ENCODE peak calls at places on chromosome 11, in seven cellular contexts. G, Q, Z, I, H, Y and E are unnamed samples.

GRCh38 chr11:27973851-27974536 is 134.0 kb downstream of the KIF18A start:
- DNase-seq in I (no peak), Q (no peak), G (no peak), H (no peak), Z (no peak), Y (no peak), E (no peak)

GRCh38 chr11:2816517-2816916 is 69.1 kb downstream of the CDKN1C start:
- DNase-seq in Z (no peak), Y (no peak), Q (no peak), H (no peak), G (no peak), I (no peak), E (no peak)

GRCh38 chr11:109033627-109034340 is 368.9 kb downstream of the DDX10 start:
- DNase-seq in Y (peak), G (no peak), I (no peak), H (peak), Q (no peak), Z (peak), E (no peak)

GRCh38 chr11:134439181-134439580 is 27.1 kb upstream of the B3GAT1 start:
- DNase-seq in Q (no peak), Y (no peak), Z (no peak), G (no peak), I (peak), H (no peak), E (no peak)

GRCh38 chr11:29293825-29294224 is 723.0 kb downstream of the KCNA4 start:
- DNase-seq in H (peak), Q (no peak), Z (peak), I (no peak), Y (peak), G (no peak), E (no peak)

GRCh38 chr11:105057432-105057831 is 12.3 kb upstream of the CARD16 start:
- DNase-seq in Z (no peak), H (no peak), Q (no peak), G (no peak), Y (no peak), I (no peak), E (no peak)

GRCh38 chr11:61579398-61580291 is 1.2 kb downstream of the SYT7 start:
- DNase-seq in G (no peak), I (no peak), Y (no peak), Q (no peak), H (no peak), Z (no peak), E (no peak)

GRCh38 chr11:117837791-117838190 is 13.2 kb upstream of the FXYD2 start:
- DNase-seq in H (no peak), Z (no peak), Q (no peak), Y (no peak), G (no peak), I (no peak), E (no peak)

GRCh38 chr11:47783087-47783610 is 16.0 kb upstream of the FNBP4 start:
- DNase-seq in G (no peak), Z (no peak), H (no peak), I (no peak), Q (no peak), Y (peak), E (no peak)

GRCh38 chr11:10488121-10488580 is 33.1 kb downstream of the AMPD3 start:
- DNase-seq in Q (peak), H (no peak), G (no peak), Z (no peak), I (no peak), Y (no peak), E (no peak)

GRCh38 chr11:16184588-16184987 is 171.8 kb downstream of the SOX6 start:
- DNase-seq in Z (peak), Q (peak), I (peak), H (peak), G (no peak), Y (peak), E (no peak)

GRCh38 chr11:18790820-18791174 is 801 bp downstream of the PTPN5 start:
- DNase-seq in H (no peak), Q (no peak), Z (no peak), Y (no peak), G (no peak), I (no peak), E (peak)

GRCh38 chr11:848380-848931 is 5.8 kb downstream of the TSPAN4 start:
- DNase-seq in Q (no peak), Y (peak), Z (no peak), I (no peak), G (peak), H (no peak), E (no peak)

GRCh38 chr11:78532991-78533861 is 41.4 kb downstream of the NARS2 start:
- DNase-seq in Y (no peak), I (no peak), H (no peak), Z (no peak), Q (no peak), G (no peak), E (no peak)

GRCh38 chr11:128428876-128429416 is 158.4 kb downstream of the ETS1 start:
- DNase-seq in G (no peak), I (no peak), Z (no peak), H (peak), Y (no peak), Q (no peak), E (no peak)

GRCh38 chr11:4065601-4066377 is 28.8 kb upstream of the RRM1 start:
- DNase-seq in G (no peak), Q (no peak), I (no peak), Z (no peak), Y (no peak), H (no peak), E (no peak)

GRCh38 chr11:6554828-6555706 is 48.3 kb downstream of the RRP8 start:
- DNase-seq in Z (no peak), I (no peak), G (no peak), H (no peak), Y (no peak), Q (no peak), E (no peak)

GRCh38 chr11:91641153-91641552 is 583.5 kb upstream of the FAT3 start:
- DNase-seq in I (no peak), Z (no peak), Q (no peak), H (no peak), G (no peak), Y (no peak), E (no peak)

GRCh38 chr11:119800619-119801018 is 71.6 kb upstream of the NECTIN1 start:
- DNase-seq in G (no peak), Q (no peak), H (no peak), Z (no peak), I (no peak), Y (no peak), E (no peak)

GRCh38 chr11:21806508-21806907 is 386.4 kb upstream of the ANO5 start:
- DNase-seq in Z (no peak), I (no peak), H (no peak), G (no peak), Y (no peak), Q (no peak), E (no peak)

GRCh38 chr11:2258501-2259465 is 11.6 kb downstream of the ASCL2 start:
- DNase-seq in Y (no peak), I (no peak), G (no peak), Q (peak), H (no peak), Z (no peak), E (no peak)

GRCh38 chr11:107563702-107564101 is 1.8 kb downstream of the ALKBH8 start:
- DNase-seq in Z (peak), Y (peak), H (peak), G (no peak), I (peak), Q (peak), E (peak)

GRCh38 chr11:118634435-118635236 is 27.2 kb downstream of the PHLDB1 start:
- DNase-seq in H (peak), Q (peak), I (peak), Z (peak), G (no peak), Y (no peak), E (no peak)

GRCh38 chr11:95849087-95849825 is 59.0 kb downstream of the CEP57 start:
- DNase-seq in Z (peak), G (no peak), Q (peak), I (peak), H (peak), Y (peak), E (peak)

GRCh38 chr11:102955624-102956023 is at the start of gene MMP13:
- DNase-seq in G (no peak), Z (no peak), Q (no peak), H (no peak), I (no peak), Y (no peak), E (no peak)

GRCh38 chr11:69000831-69001245 is 12.2 kb downstream of the MRGPRF start:
- DNase-seq in H (peak), I (peak), Z (peak), G (no peak), Q (peak), Y (peak), E (no peak)

GRCh38 chr11:88363566-88364169 is 26.1 kb upstream of the CTSC start:
- DNase-seq in Z (no peak), Q (no peak), I (no peak), Y (peak), G (no peak), H (peak), E (no peak)

GRCh38 chr11:18727499-18728236 is 1.7 kb upstream of the IGSF22 start:
- DNase-seq in G (no peak), H (peak), Y (peak), I (peak), Q (peak), Z (peak), E (peak)

GRCh38 chr11:64661146-64661545 is 61.9 kb downstream of the NRXN2 start:
- DNase-seq in Q (no peak), G (no peak), I (no peak), H (peak), Z (peak), Y (no peak), E (no peak)

GRCh38 chr11:128956401-128957203 is 13.9 kb upstream of the TP53AIP1 start:
- DNase-seq in Y (peak), G (no peak), H (peak), I (peak), Z (peak), Q (peak), E (peak)

GRCh38 chr11:15660496-15660895 is 545.8 kb downstream of the INSC start:
- DNase-seq in H (no peak), I (no peak), G (no peak), Y (no peak), Q (peak), Z (no peak), E (no peak)

GRCh38 chr11:59473015-59473414 is at the start of gene OR4D10:
- DNase-seq in Q (no peak), H (no peak), I (no peak), G (no peak), Y (no peak), Z (no peak), E (no peak)

GRCh38 chr11:76609736-76610370 is 60.7 kb downstream of the LRRC32 start:
- DNase-seq in H (peak), G (no peak), Z (no peak), Q (no peak), Y (no peak), I (no peak), E (no peak)

GRCh38 chr11:123388640-123389039 is 41.4 kb upstream of the GRAMD1B start:
- DNase-seq in Z (no peak), Q (no peak), G (no peak), Y (no peak), I (no peak), H (no peak), E (no peak)

GRCh38 chr11:94151903-94152677 is 23.4 kb downstream of the PANX1 start:
- DNase-seq in G (no peak), Q (no peak), Y (peak), Z (peak), I (no peak), H (peak), E (no peak)

GRCh38 chr11:92975285-92975684 is 5.8 kb downstream of the MTNR1B start:
- DNase-seq in Q (no peak), H (no peak), Z (no peak), Y (no peak), G (no peak), I (no peak), E (no peak)

GRCh38 chr11:71431271-71431670 is 16.9 kb downstream of the DHCR7 start:
- DNase-seq in I (no peak), Y (no peak), Z (no peak), Q (no peak), H (no peak), G (no peak), E (no peak)

GRCh38 chr11:105344938-105345337 is 205.4 kb upstream of the CARD18 start:
- DNase-seq in Q (no peak), I (no peak), Z (no peak), G (no peak), Y (peak), H (peak), E (no peak)

GRCh38 chr11:58573451-58574104 is 2.1 kb downstream of the LPXN start:
- DNase-seq in Y (peak), G (peak), I (peak), Z (peak), Q (peak), H (peak), E (no peak)